ENCODE peak calls at places on chromosomes 3 and 15, in nine cellular contexts. One of them, this sample, is unnamed.

GRCh38 chr3:46666471-46666845 is 27.0 kb downstream of the ALS2CL start:
- DNase-seq in heart left ventricle: peak; percentile 81
- DNase-seq in A549: no peak
- DNase-seq in RWPE1: no peak
- DNase-seq in astrocyte of the cerebellum: no peak
- DNase-seq in GM13976: peak; percentile 16
- DNase-seq in WERI-Rb-1: no peak
- DNase-seq in GM12878: no peak
- DNase-seq in fibroblast of mammary gland: no peak
- DNase-seq in this sample: no peak

GRCh38 chr3:17775073-17775472 is 32.6 kb upstream of the TBC1D5 start:
- DNase-seq in fibroblast of mammary gland: no peak
- DNase-seq in RWPE1: no peak
- DNase-seq in heart left ventricle: no peak
- DNase-seq in A549: no peak
- DNase-seq in GM13976: no peak
- DNase-seq in WERI-Rb-1: no peak
- DNase-seq in GM12878: no peak
- DNase-seq in astrocyte of the cerebellum: no peak
- DNase-seq in this sample: no peak

GRCh38 chr3:129942296-129942695 is 32.2 kb upstream of the TRH start:
- DNase-seq in RWPE1: peak; percentile 68
- DNase-seq in GM12878: no peak
- DNase-seq in astrocyte of the cerebellum: peak; percentile 37
- DNase-seq in WERI-Rb-1: peak; percentile 86
- DNase-seq in heart left ventricle: peak; percentile 57
- DNase-seq in A549: peak; percentile 70
- DNase-seq in GM13976: peak; percentile 75
- DNase-seq in fibroblast of mammary gland: peak; percentile 58
- DNase-seq in this sample: peak; percentile 72

GRCh38 chr15:42511010-42511396 is 15.6 kb downstream of the SNAP23 start:
- DNase-seq in WERI-Rb-1: no peak
- DNase-seq in GM12878: no peak
- DNase-seq in fibroblast of mammary gland: peak; percentile 72
- DNase-seq in RWPE1: peak; percentile 62
- DNase-seq in A549: no peak
- DNase-seq in heart left ventricle: no peak
- DNase-seq in GM13976: no peak
- DNase-seq in astrocyte of the cerebellum: no peak
- DNase-seq in this sample: no peak

GRCh38 chr3:69306239-69307185 is 79.4 kb downstream of the FRMD4B start:
- DNase-seq in astrocyte of the cerebellum: peak; percentile 63
- DNase-seq in GM13976: peak; percentile 67
- DNase-seq in heart left ventricle: peak; percentile 78
- DNase-seq in fibroblast of mammary gland: peak; percentile 96
- DNase-seq in GM12878: no peak
- DNase-seq in RWPE1: peak; percentile 56
- DNase-seq in A549: peak; percentile 77
- DNase-seq in WERI-Rb-1: peak; percentile 45
- DNase-seq in this sample: peak; percentile 63

GRCh38 chr3:54784021-54784420 is 143.8 kb downstream of the LRTM1 start:
- DNase-seq in heart left ventricle: no peak
- DNase-seq in GM13976: no peak
- DNase-seq in A549: no peak
- DNase-seq in GM12878: no peak
- DNase-seq in astrocyte of the cerebellum: no peak
- DNase-seq in RWPE1: no peak
- DNase-seq in fibroblast of mammary gland: no peak
- DNase-seq in WERI-Rb-1: no peak
- DNase-seq in this sample: no peak

GRCh38 chr3:42442640-42443039 is 32.2 kb upstream of the LYZL4 start:
- DNase-seq in fibroblast of mammary gland: no peak
- DNase-seq in heart left ventricle: no peak
- DNase-seq in WERI-Rb-1: peak; percentile 28
- DNase-seq in GM12878: no peak
- DNase-seq in RWPE1: no peak
- DNase-seq in A549: no peak
- DNase-seq in GM13976: no peak
- DNase-seq in astrocyte of the cerebellum: no peak
- DNase-seq in this sample: no peak

GRCh38 chr3:176663819-176664218 is 533.5 kb downstream of the TBL1XR1 start:
- DNase-seq in GM13976: no peak
- DNase-seq in GM12878: no peak
- DNase-seq in A549: peak; percentile 42
- DNase-seq in fibroblast of mammary gland: peak; percentile 79
- DNase-seq in RWPE1: peak; percentile 21
- DNase-seq in astrocyte of the cerebellum: peak; percentile 63
- DNase-seq in WERI-Rb-1: peak; percentile 8
- DNase-seq in heart left ventricle: no peak
- DNase-seq in this sample: no peak

GRCh38 chr3:127483902-127484591 is 106.5 kb downstream of the TPRA1 start:
- DNase-seq in RWPE1: no peak
- DNase-seq in astrocyte of the cerebellum: no peak
- DNase-seq in fibroblast of mammary gland: no peak
- DNase-seq in WERI-Rb-1: no peak
- DNase-seq in GM12878: peak; percentile 38
- DNase-seq in GM13976: peak; percentile 84
- DNase-seq in A549: no peak
- DNase-seq in heart left ventricle: no peak
- DNase-seq in this sample: peak; percentile 69

GRCh38 chr3:71521940-71522876 is 61.3 kb downstream of the FOXP1 start:
- DNase-seq in heart left ventricle: no peak
- DNase-seq in GM13976: no peak
- DNase-seq in WERI-Rb-1: no peak
- DNase-seq in fibroblast of mammary gland: no peak
- DNase-seq in GM12878: no peak
- DNase-seq in RWPE1: no peak
- DNase-seq in A549: no peak
- DNase-seq in astrocyte of the cerebellum: no peak
- DNase-seq in this sample: no peak
- TF ChIP-seq CTCF in heart left ventricle: no peak
- TF ChIP-seq CTCF in GM13976: no peak
- TF ChIP-seq CTCF in WERI-Rb-1: no peak
- TF ChIP-seq CTCF in fibroblast of mammary gland: no peak
- TF ChIP-seq CTCF in GM12878: no peak
- TF ChIP-seq CTCF in RWPE1: no peak
- TF ChIP-seq CTCF in A549: no peak
- TF ChIP-seq CTCF in astrocyte of the cerebellum: no peak
- TF ChIP-seq CTCF in this sample: no peak

DNA sequence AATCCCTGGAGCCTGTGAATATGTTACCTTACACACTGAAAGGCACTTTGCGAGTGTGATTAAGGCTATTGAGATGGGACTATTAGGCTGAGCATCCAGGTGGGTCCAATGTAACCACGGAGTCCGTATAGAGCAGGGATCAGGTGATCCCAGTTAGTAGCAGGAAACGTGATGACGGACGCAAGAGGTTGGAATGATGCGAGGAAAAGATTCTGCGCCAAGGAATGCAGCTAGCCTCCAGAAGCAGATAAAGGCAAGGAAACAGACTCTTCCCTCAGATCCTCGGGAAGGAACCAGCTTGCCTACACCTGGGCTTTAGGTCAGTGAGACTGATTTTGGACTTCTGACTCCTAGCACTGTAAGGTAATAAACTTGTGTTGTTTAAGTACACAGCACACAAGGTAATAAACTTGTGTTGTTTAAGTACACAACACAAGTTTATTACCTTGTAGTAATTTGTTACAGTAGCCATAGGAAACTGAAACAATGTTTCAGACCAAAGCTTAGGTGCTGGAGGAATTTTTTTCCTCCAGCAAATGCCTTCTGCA is 125.0 kb downstream of the CHST2 start:
- DNase-seq in astrocyte of the cerebellum: no peak
- DNase-seq in fibroblast of mammary gland: no peak
- DNase-seq in GM12878: no peak
- DNase-seq in A549: no peak
- DNase-seq in RWPE1: no peak
- DNase-seq in GM13976: no peak
- DNase-seq in heart left ventricle: no peak
- DNase-seq in WERI-Rb-1: no peak
- DNase-seq in this sample: no peak
- TF ChIP-seq CTCF in astrocyte of the cerebellum: no peak
- TF ChIP-seq CTCF in fibroblast of mammary gland: no peak
- TF ChIP-seq CTCF in GM12878: no peak
- TF ChIP-seq CTCF in A549: no peak
- TF ChIP-seq CTCF in RWPE1: no peak
- TF ChIP-seq CTCF in GM13976: no peak
- TF ChIP-seq CTCF in heart left ventricle: no peak
- TF ChIP-seq CTCF in WERI-Rb-1: no peak
- TF ChIP-seq CTCF in this sample: no peak

GRCh38 chr15:68830141-68830540 is 9.4 kb upstream of the ANP32A start:
- DNase-seq in WERI-Rb-1: no peak
- DNase-seq in A549: no peak
- DNase-seq in RWPE1: no peak
- DNase-seq in astrocyte of the cerebellum: no peak
- DNase-seq in GM12878: no peak
- DNase-seq in heart left ventricle: no peak
- DNase-seq in fibroblast of mammary gland: no peak
- DNase-seq in GM13976: no peak
- DNase-seq in this sample: no peak

GRCh38 chr15:68833734-68834334 is 13.1 kb upstream of the ANP32A start:
- DNase-seq in WERI-Rb-1: no peak
- DNase-seq in heart left ventricle: no peak
- DNase-seq in RWPE1: no peak
- DNase-seq in fibroblast of mammary gland: no peak
- DNase-seq in A549: no peak
- DNase-seq in GM13976: no peak
- DNase-seq in GM12878: no peak
- DNase-seq in astrocyte of the cerebellum: no peak
- DNase-seq in this sample: no peak

GRCh38 chr15:68823561-68823960 is 2.9 kb upstream of the ANP32A start:
- DNase-seq in astrocyte of the cerebellum: no peak
- DNase-seq in WERI-Rb-1: no peak
- DNase-seq in RWPE1: no peak
- DNase-seq in fibroblast of mammary gland: no peak
- DNase-seq in GM13976: no peak
- DNase-seq in heart left ventricle: no peak
- DNase-seq in A549: no peak
- DNase-seq in GM12878: no peak
- DNase-seq in this sample: no peak

GRCh38 chr15:68834356-68834755 is 13.7 kb upstream of the ANP32A start:
- DNase-seq in GM12878: no peak
- DNase-seq in A549: no peak
- DNase-seq in heart left ventricle: no peak
- DNase-seq in RWPE1: no peak
- DNase-seq in GM13976: no peak
- DNase-seq in WERI-Rb-1: no peak
- DNase-seq in astrocyte of the cerebellum: no peak
- DNase-seq in fibroblast of mammary gland: no peak
- DNase-seq in this sample: no peak

DNA sequence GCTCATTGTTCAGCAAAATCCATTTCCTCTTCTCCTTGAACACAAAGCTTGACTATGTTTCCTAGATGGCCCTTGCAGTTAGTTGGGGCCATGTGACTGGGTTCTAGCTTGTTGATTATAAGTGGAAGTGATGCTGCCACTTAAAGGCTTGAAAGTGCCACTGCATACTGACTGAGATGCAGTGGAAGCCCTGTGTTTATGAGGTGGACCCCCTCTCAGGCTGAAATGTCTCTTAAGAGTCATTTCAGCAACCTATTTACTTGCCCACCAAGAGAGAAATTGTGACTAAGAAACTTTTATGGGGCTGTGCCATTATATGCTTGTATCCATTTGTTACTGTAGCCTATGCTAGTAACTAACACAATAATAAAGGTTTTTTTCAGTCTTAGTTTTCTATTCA is 8.4 kb upstream of the ANP32A start:
- DNase-seq in WERI-Rb-1: no peak
- DNase-seq in fibroblast of mammary gland: peak; percentile 35
- DNase-seq in RWPE1: no peak
- DNase-seq in GM12878: no peak
- DNase-seq in heart left ventricle: no peak
- DNase-seq in astrocyte of the cerebellum: no peak
- DNase-seq in GM13976: no peak
- DNase-seq in A549: peak; percentile 45
- DNase-seq in this sample: peak; percentile 45
- TF ChIP-seq CTCF in WERI-Rb-1: peak; percentile 60
- TF ChIP-seq CTCF in fibroblast of mammary gland: peak; percentile 42
- TF ChIP-seq CTCF in RWPE1: peak; percentile 61
- TF ChIP-seq CTCF in GM12878: peak; percentile 64
- TF ChIP-seq CTCF in heart left ventricle: peak; percentile 47
- TF ChIP-seq CTCF in astrocyte of the cerebellum: peak; percentile 47
- TF ChIP-seq CTCF in GM13976: peak; percentile 73
- TF ChIP-seq CTCF in A549: peak; percentile 28
- TF ChIP-seq CTCF in this sample: peak; percentile 48

GRCh38 chr3:27561591-27561990 is 77.4 kb upstream of the SLC4A7 start:
- DNase-seq in A549: no peak
- DNase-seq in astrocyte of the cerebellum: no peak
- DNase-seq in GM12878: no peak
- DNase-seq in RWPE1: no peak
- DNase-seq in GM13976: no peak
- DNase-seq in fibroblast of mammary gland: no peak
- DNase-seq in heart left ventricle: no peak
- DNase-seq in WERI-Rb-1: no peak
- DNase-seq in this sample: no peak

GRCh38 chr3:27559381-27559780 is 75.2 kb upstream of the SLC4A7 start:
- DNase-seq in heart left ventricle: no peak
- DNase-seq in fibroblast of mammary gland: no peak
- DNase-seq in WERI-Rb-1: no peak
- DNase-seq in GM12878: no peak
- DNase-seq in astrocyte of the cerebellum: no peak
- DNase-seq in RWPE1: no peak
- DNase-seq in GM13976: no peak
- DNase-seq in A549: no peak
- DNase-seq in this sample: no peak

GRCh38 chr3:27559835-27560234 is 75.7 kb upstream of the SLC4A7 start:
- DNase-seq in WERI-Rb-1: no peak
- DNase-seq in RWPE1: peak; percentile 21
- DNase-seq in A549: no peak
- DNase-seq in GM13976: no peak
- DNase-seq in astrocyte of the cerebellum: no peak
- DNase-seq in heart left ventricle: peak; percentile 61
- DNase-seq in fibroblast of mammary gland: peak; percentile 90
- DNase-seq in GM12878: no peak
- DNase-seq in this sample: no peak

GRCh38 chr3:27557411-27557810 is 73.2 kb upstream of the SLC4A7 start:
- DNase-seq in GM12878: no peak
- DNase-seq in astrocyte of the cerebellum: no peak
- DNase-seq in RWPE1: no peak
- DNase-seq in heart left ventricle: no peak
- DNase-seq in WERI-Rb-1: no peak
- DNase-seq in A549: no peak
- DNase-seq in fibroblast of mammary gland: peak; percentile 53
- DNase-seq in GM13976: no peak
- DNase-seq in this sample: no peak

GRCh38 chr3:27560484-27561056 is 76.4 kb upstream of the SLC4A7 start:
- DNase-seq in RWPE1: no peak
- DNase-seq in A549: no peak
- DNase-seq in fibroblast of mammary gland: peak; percentile 48
- DNase-seq in GM12878: no peak
- DNase-seq in WERI-Rb-1: no peak
- DNase-seq in heart left ventricle: no peak
- DNase-seq in GM13976: no peak
- DNase-seq in astrocyte of the cerebellum: no peak
- DNase-seq in this sample: no peak
- TF ChIP-seq CTCF in RWPE1: no peak
- TF ChIP-seq CTCF in A549: no peak
- TF ChIP-seq CTCF in fibroblast of mammary gland: no peak
- TF ChIP-seq CTCF in GM12878: no peak
- TF ChIP-seq CTCF in WERI-Rb-1: no peak
- TF ChIP-seq CTCF in heart left ventricle: no peak
- TF ChIP-seq CTCF in GM13976: no peak
- TF ChIP-seq CTCF in astrocyte of the cerebellum: no peak
- TF ChIP-seq CTCF in this sample: no peak